ENCODE peak calls at places on chromosomes 11 and 22, in five cellular contexts. E is A673, K is NCI-H2029 treated with DMSO at 0.1 percent for 48 hours, M is A172, P is endothelial cell. R is an unnamed sample.

GRCh38 chr11:122709042-122709760 is 53.7 kb downstream of the UBASH3B start:
- DNase-seq in E (peak), K (no peak), M (peak), P (no peak), R (no peak)

GRCh38 chr22:50577987-50578775 is at the start of gene CPT1B:
- DNase-seq in E (no peak), K (no peak), M (no peak), P (no peak), R (no peak)

GRCh38 chr22:49824185-49824925 is 3.3 kb downstream of the BRD1 start:
- DNase-seq in E (no peak), K (no peak), M (no peak), P (no peak), R (no peak)

GRCh38 chr11:22341582-22341919 is 3.4 kb downstream of the SLC17A6 start:
- DNase-seq in E (no peak), K (no peak), M (no peak), P (no peak), R (no peak)

GRCh38 chr22:27100789-27101188 is 443.4 kb downstream of the MIAT start:
- DNase-seq in E (peak), K (no peak), M (peak), P (peak), R (peak)

GRCh38 chr22:30998329-30998728 is 29.3 kb downstream of the TUG1 start:
- DNase-seq in E (no peak), K (no peak), M (no peak), P (no peak), R (no peak)

GRCh38 chr11:27545946-27546345 is 39.4 kb upstream of the LIN7C start:
- DNase-seq in E (peak), K (no peak), M (no peak), P (no peak), R (no peak)

GRCh38 chr11:19931141-19931767 is 218.6 kb downstream of the NAV2 start:
- DNase-seq in E (peak), K (no peak), M (no peak), P (no peak), R (no peak)

GRCh38 chr11:72353861-72354260 is 80.5 kb downstream of the CLPB start:
- DNase-seq in E (peak), K (no peak), M (peak), P (peak), R (peak)

GRCh38 chr11:63917685-63918523 is 940 bp upstream of the RCOR2 start:
- DNase-seq in E (peak), K (peak), M (no peak), P (peak), R (peak)

GRCh38 chr22:47163481-47163875 is 401.0 kb downstream of the TBC1D22A start:
- DNase-seq in E (no peak), K (no peak), M (no peak), P (no peak), R (no peak)

GRCh38 chr22:30695351-30695762 is 683 bp downstream of the OSBP2 start:
- DNase-seq in E (no peak), K (no peak), M (no peak), P (no peak), R (no peak)

GRCh38 chr11:65498042-65498726 is 661 bp upstream of the MALAT1 start:
- DNase-seq in E (peak), K (peak), M (peak), P (no peak), R (peak)

GRCh38 chr11:27444801-27445215 is 27.8 kb downstream of the LGR4 start:
- DNase-seq in E (no peak), K (no peak), M (no peak), P (no peak), R (peak)

GRCh38 chr11:79973701-79974626 is 533.1 kb upstream of the TENM4 start:
- DNase-seq in E (peak), K (peak), M (peak), P (no peak), R (peak)

GRCh38 chr22:24146190-24146616 is 35.1 kb upstream of the SUSD2 start:
- DNase-seq in E (peak), K (peak), M (peak), P (peak), R (peak)

GRCh38 chr22:34645375-34645774 is 420.6 kb upstream of the ISX start:
- DNase-seq in E (no peak), K (no peak), M (no peak), P (no peak), R (no peak)

GRCh38 chr11:100863080-100863581 is 176.0 kb downstream of the ARHGAP42 start:
- DNase-seq in E (peak), K (peak), M (peak), P (no peak), R (no peak)

GRCh38 chr11:61487342-61488025 is 21.1 kb upstream of the LRRC10B start:
- DNase-seq in E (no peak), K (no peak), M (no peak), P (no peak), R (no peak)

GRCh38 chr11:121721961-121722360 is 269.2 kb upstream of the SORL1-AS1 start:
- DNase-seq in E (no peak), K (no peak), M (no peak), P (no peak), R (no peak)

GRCh38 chr22:36443198-36443770 is 38.2 kb downstream of the TXN2 start:
- DNase-seq in E (no peak), K (no peak), M (no peak), P (no peak), R (no peak)

GRCh38 chr11:91394718-91395414 is 829.8 kb upstream of the FAT3 start:
- DNase-seq in E (peak), K (peak), M (no peak), P (no peak), R (peak)

GRCh38 chr11:108616549-108616948 is 23.0 kb upstream of the EXPH5 start:
- DNase-seq in E (no peak), K (no peak), M (peak), P (no peak), R (no peak)

GRCh38 chr11:90836031-90836430 is 613.2 kb upstream of the CHORDC1 start:
- DNase-seq in E (no peak), K (no peak), M (no peak), P (no peak), R (no peak)

GRCh38 chr11:34680918-34681554 is 60.1 kb downstream of the EHF start:
- DNase-seq in E (no peak), K (peak), M (peak), P (no peak), R (no peak)

GRCh38 chr11:119551726-119552510 is 128.9 kb upstream of the THY1 start:
- DNase-seq in E (no peak), K (no peak), M (peak), P (no peak), R (no peak)

GRCh38 chr11:67671211-67671520 is 3.3 kb downstream of the ALDH3B2 start:
- DNase-seq in E (no peak), K (no peak), M (no peak), P (no peak), R (no peak)

GRCh38 chr11:72585762-72586590 is 88.2 kb downstream of the PDE2A start:
- DNase-seq in E (peak), K (peak), M (peak), P (peak), R (peak)

GRCh38 chr11:99592241-99592640 is 571.5 kb downstream of the CNTN5 start:
- DNase-seq in E (no peak), K (no peak), M (no peak), P (no peak), R (no peak)

GRCh38 chr11:73999581-74000306 is 9.1 kb downstream of the UCP3 start:
- DNase-seq in E (no peak), K (peak), M (no peak), P (no peak), R (peak)

GRCh38 chr11:94922675-94923347 is 50.5 kb downstream of the CWC15 start:
- DNase-seq in E (no peak), K (no peak), M (no peak), P (no peak), R (no peak)

GRCh38 chr22:30712094-30712493 is 17.4 kb downstream of the OSBP2 start:
- DNase-seq in E (no peak), K (no peak), M (no peak), P (no peak), R (no peak)

GRCh38 chr11:116033931-116034553 is 529.8 kb upstream of the CADM1 start:
- DNase-seq in E (no peak), K (peak), M (no peak), P (no peak), R (peak)

GRCh38 chr11:91691872-91692271 is 532.7 kb upstream of the FAT3 start:
- DNase-seq in E (no peak), K (no peak), M (no peak), P (no peak), R (no peak)

GRCh38 chr11:34464591-34465036 is 25.9 kb downstream of the CAT start:
- DNase-seq in E (peak), K (no peak), M (no peak), P (no peak), R (no peak)

GRCh38 chr11:126695293-126695692 is 305.3 kb downstream of the KIRREL3 start:
- DNase-seq in E (peak), K (no peak), M (no peak), P (no peak), R (no peak)

GRCh38 chr11:67698247-67698646 is 23.8 kb upstream of the ALDH3B2 start:
- DNase-seq in E (peak), K (no peak), M (no peak), P (no peak), R (no peak)

GRCh38 chr11:2271077-2271326 is 614 bp upstream of the ASCL2 start:
- DNase-seq in E (no peak), K (no peak), M (no peak), P (peak), R (no peak)

GRCh38 chr22:24244144-24244787 is 616 bp downstream of the GGT5 start:
- DNase-seq in E (no peak), K (no peak), M (no peak), P (no peak), R (no peak)

GRCh38 chr11:33893711-33894401 is 2.0 kb upstream of the LMO2 start:
- DNase-seq in E (no peak), K (no peak), M (no peak), P (no peak), R (no peak)

R was measured in NCI-H510A treated with DMSO at 0.1 percent for 48 hours.